ENCODE peak calls at places on chromosomes 2 and 18, in four cellular contexts. O, C, W and Z are unnamed samples.

GRCh38 chr2:172404824-172405223 is 22.6 kb upstream of the ITGA6 start:
- DNase-seq in O (peak), C (peak), W (peak), Z (peak)

GRCh38 chr18:23257686-23258565 is 122.6 kb downstream of the CABLES1 start:
- DNase-seq in O (peak), C (peak), W (peak), Z (no peak)

GRCh38 chr2:70553334-70553583 is 367 bp downstream of the TGFA start:
- DNase-seq in O (no peak), C (no peak), W (no peak), Z (no peak)

GRCh38 chr2:120037995-120038541 is 25.2 kb downstream of the EPB41L5 start:
- DNase-seq in O (no peak), C (no peak), W (peak), Z (no peak)

GRCh38 chr2:167652401-167652800 is 595.0 kb downstream of the STK39 start:
- DNase-seq in O (no peak), C (no peak), W (peak), Z (no peak)

GRCh38 chr2:180761224-180761623 is 219.2 kb upstream of the UBE2E3 start:
- DNase-seq in O (peak), C (peak), W (peak), Z (no peak)

GRCh38 chr2:197079832-197080555 is 153.5 kb upstream of the PGAP1 start:
- DNase-seq in O (peak), C (no peak), W (peak), Z (no peak)

GRCh38 chr2:96116424-96116878 is at the start of gene ADRA2B:
- DNase-seq in O (no peak), C (peak), W (peak), Z (no peak)

GRCh38 chr18:23357992-23358594 is 95.0 kb upstream of the RIOK3 start:
- DNase-seq in O (no peak), C (no peak), W (peak), Z (no peak)

GRCh38 chr2:28767367-28767766 is 15.7 kb downstream of the PPP1CB start:
- DNase-seq in O (no peak), C (no peak), W (no peak), Z (no peak)

GRCh38 chr2:74009577-74009976 is 24.9 kb downstream of the TET3 start:
- DNase-seq in O (no peak), C (no peak), W (no peak), Z (no peak)

GRCh38 chr2:235740821-235741220 is 247.0 kb downstream of the AGAP1 start:
- DNase-seq in O (no peak), C (no peak), W (no peak), Z (no peak)

GRCh38 chr2:150256746-150257145 is 230.7 kb downstream of the RND3 start:
- DNase-seq in O (no peak), C (no peak), W (no peak), Z (no peak)

GRCh38 chr2:241983571-241984270 is 114.2 kb downstream of the RTP5 start:
- DNase-seq in O (no peak), C (no peak), W (no peak), Z (no peak)

GRCh38 chr18:63553117-63553516 is 10.9 kb downstream of the SERPINB12 start:
- DNase-seq in O (peak), C (peak), W (peak), Z (peak)

GRCh38 chr2:201730651-201731280 is 32.3 kb upstream of the MPP4 start:
- DNase-seq in O (no peak), C (no peak), W (no peak), Z (no peak)

GRCh38 chr2:144389151-144389929 is 130.6 kb downstream of the ZEB2 start:
- DNase-seq in O (no peak), C (no peak), W (no peak), Z (no peak)

GRCh38 chr2:144948205-144948855 is 428.4 kb upstream of the ZEB2 start:
- DNase-seq in O (no peak), C (no peak), W (no peak), Z (no peak)

GRCh38 chr2:214810670-214811069 is 1.2 kb upstream of the BARD1 start:
- DNase-seq in O (no peak), C (no peak), W (no peak), Z (no peak)

GRCh38 chr2:64478036-64478435 is 24.1 kb downstream of the LGALSL start:
- DNase-seq in O (no peak), C (no peak), W (no peak), Z (no peak)

GRCh38 chr2:98807221-98807620 is 76.3 kb upstream of the MGAT4A start:
- DNase-seq in O (no peak), C (no peak), W (no peak), Z (no peak)

GRCh38 chr2:237056271-237056875 is 29.3 kb upstream of the COPS8 start:
- DNase-seq in O (no peak), C (no peak), W (no peak), Z (no peak)

GRCh38 chr2:58131191-58132011 is 84.8 kb downstream of the VRK2 start:
- DNase-seq in O (no peak), C (peak), W (peak), Z (no peak)

GRCh38 chr2:207513577-207514257 is 16.0 kb upstream of the CREB1 start:
- DNase-seq in O (peak), C (peak), W (peak), Z (peak)

GRCh38 chr2:241066893-241067341 is 35.2 kb downstream of the MTERF4 start:
- DNase-seq in O (no peak), C (no peak), W (peak), Z (no peak)

GRCh38 chr2:68589963-68590362 is 53.4 kb upstream of the PROKR1 start:
- DNase-seq in O (no peak), C (no peak), W (no peak), Z (no peak)

GRCh38 chr18:30970201-30970816 is 72.2 kb downstream of the DSC3 start:
- DNase-seq in O (no peak), C (no peak), W (peak), Z (no peak)

GRCh38 chr2:229714080-229714735 is at the start of gene DNER:
- DNase-seq in O (no peak), C (no peak), W (no peak), Z (no peak)

GRCh38 chr18:56305583-56305982 is 332.8 kb downstream of the TXNL1 start:
- DNase-seq in O (no peak), C (no peak), W (no peak), Z (no peak)

GRCh38 chr2:43464546-43464945 is 131.3 kb downstream of the THADA start:
- DNase-seq in O (no peak), C (peak), W (no peak), Z (no peak)